ENCODE peak calls at places on chromosome 21, in seven cellular contexts. One of them, this sample, is unnamed.

GRCh38 chr21:29748391-29749167 is 191.2 kb downstream of the GRIK1 start:
- DNase-seq in AG08396: no peak
- DNase-seq in dorsolateral prefrontal cortex: no peak
- DNase-seq in activated CD4-positive, alpha-beta T cell treated with anti-CD3 and anti-CD28 coated beads for 1 hour: no peak
- DNase-seq in nucleus accumbens: no peak
- DNase-seq in heart right ventricle: no peak
- DNase-seq in mesenteric fat pad: no peak
- DNase-seq in this sample: no peak

GRCh38 chr21:44686000-44686781 is 4.2 kb upstream of the KRTAP12-1 start:
- DNase-seq in dorsolateral prefrontal cortex: no peak
- DNase-seq in heart right ventricle: no peak
- DNase-seq in mesenteric fat pad: peak
- DNase-seq in activated CD4-positive, alpha-beta T cell treated with anti-CD3 and anti-CD28 coated beads for 1 hour: no peak
- DNase-seq in nucleus accumbens: no peak
- DNase-seq in AG08396: no peak
- DNase-seq in this sample: no peak

GRCh38 chr21:42580076-42580792 is 66.6 kb downstream of the SLC37A1 start:
- DNase-seq in activated CD4-positive, alpha-beta T cell treated with anti-CD3 and anti-CD28 coated beads for 1 hour: no peak
- DNase-seq in AG08396: no peak
- DNase-seq in nucleus accumbens: no peak
- DNase-seq in mesenteric fat pad: peak
- DNase-seq in heart right ventricle: no peak
- DNase-seq in dorsolateral prefrontal cortex: peak
- DNase-seq in this sample: no peak

GRCh38 chr21:39612233-39613028 is at the start of gene B3GALT5:
- DNase-seq in nucleus accumbens: peak
- DNase-seq in heart right ventricle: no peak
- DNase-seq in AG08396: peak
- DNase-seq in dorsolateral prefrontal cortex: no peak
- DNase-seq in activated CD4-positive, alpha-beta T cell treated with anti-CD3 and anti-CD28 coated beads for 1 hour: no peak
- DNase-seq in mesenteric fat pad: no peak
- DNase-seq in this sample: peak

GRCh38 chr21:15849925-15850324 is 120.1 kb downstream of the USP25 start:
- DNase-seq in dorsolateral prefrontal cortex: no peak
- DNase-seq in nucleus accumbens: no peak
- DNase-seq in mesenteric fat pad: no peak
- DNase-seq in heart right ventricle: no peak
- DNase-seq in AG08396: no peak
- DNase-seq in activated CD4-positive, alpha-beta T cell treated with anti-CD3 and anti-CD28 coated beads for 1 hour: no peak
- DNase-seq in this sample: no peak

GRCh38 chr21:41418393-41418792 is 7.6 kb upstream of the MX1 start:
- DNase-seq in AG08396: no peak
- DNase-seq in mesenteric fat pad: peak
- DNase-seq in heart right ventricle: no peak
- DNase-seq in dorsolateral prefrontal cortex: no peak
- DNase-seq in activated CD4-positive, alpha-beta T cell treated with anti-CD3 and anti-CD28 coated beads for 1 hour: peak
- DNase-seq in nucleus accumbens: no peak
- DNase-seq in this sample: no peak

GRCh38 chr21:45971487-45972352 is 9.8 kb upstream of the COL6A1 start:
- DNase-seq in heart right ventricle: peak
- DNase-seq in mesenteric fat pad: peak
- DNase-seq in AG08396: peak
- DNase-seq in nucleus accumbens: no peak
- DNase-seq in dorsolateral prefrontal cortex: no peak
- DNase-seq in activated CD4-positive, alpha-beta T cell treated with anti-CD3 and anti-CD28 coated beads for 1 hour: no peak
- DNase-seq in this sample: no peak

GRCh38 chr21:38112219-38112789 is 144.5 kb upstream of the KCNJ15 start:
- DNase-seq in nucleus accumbens: no peak
- DNase-seq in activated CD4-positive, alpha-beta T cell treated with anti-CD3 and anti-CD28 coated beads for 1 hour: no peak
- DNase-seq in heart right ventricle: no peak
- DNase-seq in dorsolateral prefrontal cortex: no peak
- DNase-seq in AG08396: no peak
- DNase-seq in mesenteric fat pad: no peak
- DNase-seq in this sample: no peak

GRCh38 chr21:43608664-43609063 is 50.6 kb downstream of the HSF2BP start:
- DNase-seq in nucleus accumbens: no peak
- DNase-seq in activated CD4-positive, alpha-beta T cell treated with anti-CD3 and anti-CD28 coated beads for 1 hour: no peak
- DNase-seq in AG08396: no peak
- DNase-seq in heart right ventricle: no peak
- DNase-seq in dorsolateral prefrontal cortex: no peak
- DNase-seq in mesenteric fat pad: no peak
- DNase-seq in this sample: no peak

GRCh38 chr21:33434770-33435360 is 31.7 kb downstream of the IFNGR2 start:
- DNase-seq in AG08396: peak
- DNase-seq in nucleus accumbens: no peak
- DNase-seq in heart right ventricle: no peak
- DNase-seq in mesenteric fat pad: peak
- DNase-seq in activated CD4-positive, alpha-beta T cell treated with anti-CD3 and anti-CD28 coated beads for 1 hour: no peak
- DNase-seq in dorsolateral prefrontal cortex: peak
- DNase-seq in this sample: no peak

GRCh38 chr21:32389337-32390015 is 3.3 kb downstream of the URB1 start:
- DNase-seq in activated CD4-positive, alpha-beta T cell treated with anti-CD3 and anti-CD28 coated beads for 1 hour: no peak
- DNase-seq in nucleus accumbens: no peak
- DNase-seq in heart right ventricle: no peak
- DNase-seq in AG08396: peak
- DNase-seq in dorsolateral prefrontal cortex: no peak
- DNase-seq in mesenteric fat pad: no peak
- DNase-seq in this sample: no peak

GRCh38 chr21:38679531-38679930 is 126.2 kb upstream of the ETS2 start:
- DNase-seq in dorsolateral prefrontal cortex: no peak
- DNase-seq in heart right ventricle: no peak
- DNase-seq in AG08396: peak
- DNase-seq in nucleus accumbens: no peak
- DNase-seq in mesenteric fat pad: no peak
- DNase-seq in activated CD4-positive, alpha-beta T cell treated with anti-CD3 and anti-CD28 coated beads for 1 hour: no peak
- DNase-seq in this sample: no peak

GRCh38 chr21:21096956-21097355 is 98.7 kb downstream of the NCAM2 start:
- DNase-seq in nucleus accumbens: no peak
- DNase-seq in AG08396: no peak
- DNase-seq in activated CD4-positive, alpha-beta T cell treated with anti-CD3 and anti-CD28 coated beads for 1 hour: no peak
- DNase-seq in heart right ventricle: no peak
- DNase-seq in dorsolateral prefrontal cortex: no peak
- DNase-seq in mesenteric fat pad: no peak
- DNase-seq in this sample: no peak

GRCh38 chr21:36768496-36768895 is 69.6 kb downstream of the SIM2 start:
- DNase-seq in activated CD4-positive, alpha-beta T cell treated with anti-CD3 and anti-CD28 coated beads for 1 hour: no peak
- DNase-seq in dorsolateral prefrontal cortex: no peak
- DNase-seq in nucleus accumbens: no peak
- DNase-seq in heart right ventricle: no peak
- DNase-seq in mesenteric fat pad: no peak
- DNase-seq in AG08396: no peak
- DNase-seq in this sample: no peak

GRCh38 chr21:42499430-42500106 is 3.5 kb upstream of the RSPH1 start:
- DNase-seq in activated CD4-positive, alpha-beta T cell treated with anti-CD3 and anti-CD28 coated beads for 1 hour: no peak
- DNase-seq in AG08396: no peak
- DNase-seq in heart right ventricle: no peak
- DNase-seq in dorsolateral prefrontal cortex: no peak
- DNase-seq in nucleus accumbens: no peak
- DNase-seq in mesenteric fat pad: no peak
- DNase-seq in this sample: no peak

GRCh38 chr21:29186246-29186645 is 55.8 kb downstream of the MAP3K7CL start:
- DNase-seq in AG08396: no peak
- DNase-seq in mesenteric fat pad: no peak
- DNase-seq in activated CD4-positive, alpha-beta T cell treated with anti-CD3 and anti-CD28 coated beads for 1 hour: no peak
- DNase-seq in nucleus accumbens: no peak
- DNase-seq in heart right ventricle: no peak
- DNase-seq in dorsolateral prefrontal cortex: no peak
- DNase-seq in this sample: no peak

GRCh38 chr21:29715089-29715488 is 224.7 kb downstream of the GRIK1 start:
- DNase-seq in activated CD4-positive, alpha-beta T cell treated with anti-CD3 and anti-CD28 coated beads for 1 hour: no peak
- DNase-seq in dorsolateral prefrontal cortex: no peak
- DNase-seq in AG08396: no peak
- DNase-seq in nucleus accumbens: no peak
- DNase-seq in heart right ventricle: no peak
- DNase-seq in mesenteric fat pad: no peak
- DNase-seq in this sample: no peak

GRCh38 chr21:44010429-44010828 is 1.7 kb upstream of the TRAPPC10 start:
- DNase-seq in activated CD4-positive, alpha-beta T cell treated with anti-CD3 and anti-CD28 coated beads for 1 hour: no peak
- DNase-seq in nucleus accumbens: no peak
- DNase-seq in mesenteric fat pad: no peak
- DNase-seq in dorsolateral prefrontal cortex: no peak
- DNase-seq in AG08396: no peak
- DNase-seq in heart right ventricle: no peak
- DNase-seq in this sample: no peak

GRCh38 chr21:14056771-14057191 is 154.0 kb downstream of the LIPI start:
- DNase-seq in activated CD4-positive, alpha-beta T cell treated with anti-CD3 and anti-CD28 coated beads for 1 hour: no peak
- DNase-seq in heart right ventricle: peak
- DNase-seq in AG08396: no peak
- DNase-seq in mesenteric fat pad: no peak
- DNase-seq in nucleus accumbens: no peak
- DNase-seq in dorsolateral prefrontal cortex: no peak
- DNase-seq in this sample: no peak

GRCh38 chr21:46129846-46130651 is 25.3 kb downstream of the FTCD start:
- DNase-seq in AG08396: no peak
- DNase-seq in dorsolateral prefrontal cortex: no peak
- DNase-seq in nucleus accumbens: no peak
- DNase-seq in mesenteric fat pad: no peak
- DNase-seq in activated CD4-positive, alpha-beta T cell treated with anti-CD3 and anti-CD28 coated beads for 1 hour: no peak
- DNase-seq in heart right ventricle: peak
- DNase-seq in this sample: no peak

GRCh38 chr21:21226472-21226871 is 228.3 kb downstream of the NCAM2 start:
- DNase-seq in nucleus accumbens: no peak
- DNase-seq in activated CD4-positive, alpha-beta T cell treated with anti-CD3 and anti-CD28 coated beads for 1 hour: no peak
- DNase-seq in mesenteric fat pad: no peak
- DNase-seq in heart right ventricle: no peak
- DNase-seq in dorsolateral prefrontal cortex: no peak
- DNase-seq in AG08396: no peak
- DNase-seq in this sample: no peak

GRCh38 chr21:27423073-27423472 is 456.2 kb upstream of the ADAMTS5 start:
- DNase-seq in dorsolateral prefrontal cortex: no peak
- DNase-seq in nucleus accumbens: no peak
- DNase-seq in AG08396: peak
- DNase-seq in heart right ventricle: peak
- DNase-seq in mesenteric fat pad: no peak
- DNase-seq in activated CD4-positive, alpha-beta T cell treated with anti-CD3 and anti-CD28 coated beads for 1 hour: no peak
- DNase-seq in this sample: no peak

GRCh38 chr21:44890338-44890931 is 16.9 kb upstream of the PTTG1IP start:
- DNase-seq in nucleus accumbens: no peak
- DNase-seq in activated CD4-positive, alpha-beta T cell treated with anti-CD3 and anti-CD28 coated beads for 1 hour: no peak
- DNase-seq in AG08396: no peak
- DNase-seq in dorsolateral prefrontal cortex: no peak
- DNase-seq in heart right ventricle: peak
- DNase-seq in mesenteric fat pad: no peak
- DNase-seq in this sample: no peak

GRCh38 chr21:35796834-35797233 is 263.5 kb downstream of the SETD4 start:
- DNase-seq in AG08396: no peak
- DNase-seq in activated CD4-positive, alpha-beta T cell treated with anti-CD3 and anti-CD28 coated beads for 1 hour: no peak
- DNase-seq in heart right ventricle: no peak
- DNase-seq in nucleus accumbens: no peak
- DNase-seq in dorsolateral prefrontal cortex: no peak
- DNase-seq in mesenteric fat pad: no peak
- DNase-seq in this sample: no peak

GRCh38 chr21:34179204-34179935 is 106.0 kb downstream of the MRPS6 start:
- DNase-seq in nucleus accumbens: no peak
- DNase-seq in AG08396: no peak
- DNase-seq in mesenteric fat pad: no peak
- DNase-seq in heart right ventricle: no peak
- DNase-seq in activated CD4-positive, alpha-beta T cell treated with anti-CD3 and anti-CD28 coated beads for 1 hour: no peak
- DNase-seq in dorsolateral prefrontal cortex: no peak
- DNase-seq in this sample: no peak

GRCh38 chr21:21238882-21239400 is 240.7 kb downstream of the NCAM2 start:
- DNase-seq in AG08396: no peak
- DNase-seq in mesenteric fat pad: no peak
- DNase-seq in dorsolateral prefrontal cortex: no peak
- DNase-seq in nucleus accumbens: no peak
- DNase-seq in heart right ventricle: no peak
- DNase-seq in activated CD4-positive, alpha-beta T cell treated with anti-CD3 and anti-CD28 coated beads for 1 hour: no peak
- DNase-seq in this sample: no peak

This sample was measured in frontal cortex.